ENCODE peak calls at places on chromosomes 4 and X, in four cellular contexts. One of them, this sample, is unnamed.

GRCh38 chr4:34178476-34178875 is 2065.8 kb downstream of the ARAP2 start:
- DNase-seq in dorsolateral prefrontal cortex: no peak
- DNase-seq in AG09309: no peak
- DNase-seq in fibroblast of pulmonary artery: no peak
- DNase-seq in this sample: no peak

GRCh38 chrX:72349190-72349589 is 43.5 kb upstream of the CITED1 start:
- DNase-seq in fibroblast of pulmonary artery: no peak
- DNase-seq in dorsolateral prefrontal cortex: no peak
- DNase-seq in AG09309: no peak
- DNase-seq in this sample: no peak

GRCh38 chr4:118221193-118221800 is 131.5 kb downstream of the PRSS12 start:
- DNase-seq in dorsolateral prefrontal cortex: no peak
- DNase-seq in AG09309: no peak
- DNase-seq in fibroblast of pulmonary artery: no peak
- DNase-seq in this sample: no peak

GRCh38 chrX:100643943-100644587 is at the start of gene SRPX2:
- DNase-seq in AG09309: peak; percentile 67
- DNase-seq in fibroblast of pulmonary artery: peak; percentile 91
- DNase-seq in dorsolateral prefrontal cortex: no peak
- DNase-seq in this sample: peak; percentile 65

GRCh38 chr4:174714393-174715211 is 114.4 kb downstream of the GLRA3 start:
- DNase-seq in fibroblast of pulmonary artery: peak; percentile 71
- DNase-seq in dorsolateral prefrontal cortex: no peak
- DNase-seq in AG09309: peak; percentile 5
- DNase-seq in this sample: peak; percentile 24

GRCh38 chr4:22573198-22573597 is 57.3 kb upstream of the ADGRA3 start:
- DNase-seq in fibroblast of pulmonary artery: peak; percentile 24
- DNase-seq in dorsolateral prefrontal cortex: no peak
- DNase-seq in AG09309: no peak
- DNase-seq in this sample: peak; percentile 9

GRCh38 chrX:112630187-112630586 is 49.6 kb downstream of the LHFPL1 start:
- DNase-seq in fibroblast of pulmonary artery: no peak
- DNase-seq in dorsolateral prefrontal cortex: no peak
- DNase-seq in AG09309: no peak
- DNase-seq in this sample: no peak

GRCh38 chrX:71917621-71918341 is 7.1 kb downstream of the NHSL2 start:
- DNase-seq in fibroblast of pulmonary artery: peak; percentile 65
- DNase-seq in AG09309: no peak
- DNase-seq in dorsolateral prefrontal cortex: no peak
- DNase-seq in this sample: no peak

GRCh38 chrX:108018659-108019381 is 26.0 kb upstream of the VSIG1 start:
- DNase-seq in AG09309: no peak
- DNase-seq in fibroblast of pulmonary artery: no peak
- DNase-seq in dorsolateral prefrontal cortex: no peak
- DNase-seq in this sample: no peak

GRCh38 chrX:75273483-75273882 is 402 bp upstream of the UPRT start:
- DNase-seq in dorsolateral prefrontal cortex: no peak
- DNase-seq in AG09309: no peak
- DNase-seq in fibroblast of pulmonary artery: peak; percentile 20
- DNase-seq in this sample: no peak

DNA sequence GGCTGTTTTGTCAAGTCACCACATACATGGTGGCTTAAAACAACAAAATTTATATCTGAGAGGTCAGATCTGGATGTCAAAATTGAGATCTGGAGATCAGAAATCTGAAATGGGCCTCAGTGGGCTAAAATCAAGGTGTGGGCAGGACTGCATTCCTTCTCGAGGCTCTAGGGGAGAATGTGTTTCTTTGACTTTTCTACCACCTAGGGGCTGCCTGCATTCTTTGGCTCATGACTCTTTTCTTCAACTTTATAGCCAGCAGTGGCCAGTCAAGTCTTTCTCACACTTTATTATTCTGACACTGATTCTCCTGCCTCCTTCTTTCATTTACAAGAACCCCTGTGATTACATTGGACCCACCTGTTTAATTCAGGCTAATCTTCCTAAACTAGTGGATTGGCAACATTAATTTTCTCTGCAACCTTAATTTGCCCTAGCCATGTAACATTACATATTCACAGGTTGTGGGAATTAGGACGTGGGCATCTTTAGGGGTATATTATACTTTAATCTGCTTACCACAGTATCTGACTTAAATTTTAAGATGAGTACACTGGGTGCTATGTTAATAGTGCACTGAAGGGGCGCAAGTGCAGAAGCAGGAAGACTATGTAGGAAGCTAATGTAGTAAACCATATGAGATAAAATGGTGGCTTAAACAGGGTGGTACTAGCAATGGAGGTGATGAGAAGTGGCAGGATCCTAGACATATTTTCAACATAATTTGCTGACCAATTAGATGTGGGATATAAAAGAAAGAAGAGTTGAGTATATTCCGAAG is 188.0 kb downstream of the SLC4A4 start:
- DNase-seq in AG09309: no peak
- DNase-seq in dorsolateral prefrontal cortex: no peak
- DNase-seq in fibroblast of pulmonary artery: no peak
- DNase-seq in this sample: peak; percentile 13
- TF ChIP-seq CTCF in AG09309: peak; percentile 30
- TF ChIP-seq CTCF in dorsolateral prefrontal cortex: no peak
- TF ChIP-seq CTCF in fibroblast of pulmonary artery: peak; percentile 10
- TF ChIP-seq CTCF in this sample: peak; percentile 37

DNA sequence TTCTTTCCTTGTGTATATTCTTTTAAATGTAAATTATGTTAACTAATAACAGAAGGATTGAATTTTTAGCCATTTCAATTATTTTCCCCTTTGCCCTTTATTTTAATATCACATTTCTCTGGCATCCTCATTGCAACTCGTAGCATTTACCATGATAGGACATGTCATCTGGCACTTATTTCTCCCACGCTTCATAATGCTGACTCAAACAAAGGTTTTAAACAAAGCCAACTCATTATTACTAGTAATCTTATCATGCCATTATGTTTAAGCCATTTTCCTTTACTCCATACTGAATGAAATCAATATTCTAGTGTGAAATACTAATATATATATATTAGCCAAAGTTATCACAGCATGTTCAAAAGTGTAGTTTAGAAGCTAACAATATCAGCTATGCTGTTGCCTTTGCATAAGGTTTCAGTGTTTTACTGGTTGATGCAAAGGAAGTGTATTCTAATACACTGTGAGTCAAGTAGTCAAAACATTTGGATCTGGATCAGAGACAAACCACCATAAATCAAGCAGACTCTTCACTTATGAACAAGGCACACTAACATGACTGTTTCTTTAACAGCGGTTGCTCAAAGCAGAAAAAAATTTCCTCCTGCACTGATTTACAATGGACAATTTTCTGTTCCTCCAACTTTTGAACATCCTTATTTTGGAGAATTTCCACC is 281.6 kb downstream of the SLC7A11 start:
- DNase-seq in AG09309: no peak
- DNase-seq in dorsolateral prefrontal cortex: no peak
- DNase-seq in fibroblast of pulmonary artery: peak; percentile 75
- DNase-seq in this sample: peak; percentile 63
- H3K4me3 ChIP-seq in AG09309: no peak overlapping the region
- H3K4me3 ChIP-seq in dorsolateral prefrontal cortex: no peak overlapping the region
- H3K4me3 ChIP-seq in fibroblast of pulmonary artery: no peak overlapping the region
- H3K4me3 ChIP-seq in this sample: no peak overlapping the region

DNA sequence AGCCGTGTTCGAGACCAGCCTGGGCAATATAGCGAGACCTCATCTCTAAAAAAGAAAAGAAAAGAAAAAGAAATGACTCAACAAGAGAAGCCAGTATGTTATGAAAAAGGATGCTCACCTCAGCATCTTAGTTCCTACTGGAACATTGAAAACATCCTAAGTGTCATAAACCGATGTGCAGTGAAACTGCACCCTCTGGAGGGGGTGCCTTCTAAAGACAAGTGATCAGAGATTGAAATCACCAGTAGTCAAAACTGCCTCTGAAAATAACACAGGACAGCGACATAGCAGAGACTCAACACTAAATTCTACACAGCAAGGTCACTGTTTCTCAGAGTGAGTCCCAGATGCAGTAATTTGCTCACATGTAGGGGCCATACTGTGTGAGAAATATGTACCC is 28.0 kb upstream of the ATP6AP2 start:
- DNase-seq in AG09309: no peak
- DNase-seq in dorsolateral prefrontal cortex: no peak
- DNase-seq in fibroblast of pulmonary artery: peak; percentile 6
- DNase-seq in this sample: no peak
- TF ChIP-seq CTCF in AG09309: peak; percentile 34
- TF ChIP-seq CTCF in dorsolateral prefrontal cortex: peak; percentile 18
- TF ChIP-seq CTCF in fibroblast of pulmonary artery: peak; percentile 7
- TF ChIP-seq CTCF in this sample: peak; percentile 37

DNA sequence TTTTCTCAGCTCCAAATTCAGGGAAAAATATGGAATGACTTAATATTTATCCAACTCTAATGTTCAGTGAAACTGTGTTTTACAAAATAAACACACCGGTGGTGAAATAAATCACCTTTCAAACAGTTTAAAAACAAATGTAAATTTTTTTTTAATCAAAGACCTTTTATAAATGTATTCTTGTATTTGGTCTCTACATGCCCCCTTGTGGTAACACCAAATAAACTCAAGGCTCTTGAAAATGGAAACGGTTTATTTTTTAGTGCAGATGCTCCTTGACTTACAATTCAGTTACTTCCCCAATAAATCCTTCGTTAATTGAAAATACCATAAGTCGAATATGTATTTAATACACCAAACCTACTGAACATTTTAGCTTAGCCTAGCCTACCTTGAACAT is 45.9 kb upstream of the ITM2A start:
- DNase-seq in fibroblast of pulmonary artery: peak; percentile 29
- DNase-seq in dorsolateral prefrontal cortex: no peak
- DNase-seq in AG09309: no peak
- DNase-seq in this sample: no peak
- H3K4me3 ChIP-seq in fibroblast of pulmonary artery: peak overlapping the region; percentile 44
- H3K4me3 ChIP-seq in dorsolateral prefrontal cortex: peak overlapping the region; percentile 24
- H3K4me3 ChIP-seq in AG09309: no peak overlapping the region
- H3K4me3 ChIP-seq in this sample: no peak overlapping the region

DNA sequence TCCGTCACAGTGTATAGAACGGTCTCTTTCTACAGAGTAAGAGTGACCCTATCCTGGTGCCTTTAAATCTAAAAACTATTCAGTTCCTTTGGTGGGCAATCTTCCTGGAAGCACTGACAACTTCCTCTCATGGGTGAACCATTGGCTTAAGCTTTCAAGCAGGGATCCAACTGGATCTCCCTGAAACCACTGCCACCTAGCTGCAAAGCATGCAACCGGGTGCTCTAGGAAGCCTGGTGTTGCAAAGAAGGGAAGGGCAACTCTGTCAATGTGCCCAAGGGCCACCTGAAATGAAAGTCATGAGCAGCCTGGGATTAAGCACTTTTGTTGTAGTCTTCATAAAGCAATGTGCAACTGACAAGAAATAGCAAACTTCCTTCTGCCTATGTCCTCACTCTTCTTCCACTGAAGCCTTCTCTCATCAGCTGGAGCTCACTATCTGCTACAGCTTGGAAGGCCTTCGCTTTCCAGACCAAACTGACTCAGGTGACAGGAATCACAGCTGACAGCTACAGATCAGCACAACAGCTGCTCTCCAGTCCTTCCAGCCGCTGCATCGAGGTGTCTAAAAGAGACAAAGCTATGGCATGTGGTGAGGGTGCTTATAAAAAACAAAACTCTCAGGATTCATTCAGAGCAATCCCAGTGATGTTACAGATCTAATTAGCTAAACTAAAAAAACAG is 46.1 kb downstream of the SETD7 start:
- DNase-seq in fibroblast of pulmonary artery: peak; percentile 38
- DNase-seq in AG09309: no peak
- DNase-seq in dorsolateral prefrontal cortex: no peak
- DNase-seq in this sample: no peak
- TF ChIP-seq CTCF in fibroblast of pulmonary artery: peak; percentile 51
- TF ChIP-seq CTCF in AG09309: peak; percentile 42
- TF ChIP-seq CTCF in dorsolateral prefrontal cortex: no peak
- TF ChIP-seq CTCF in this sample: peak; percentile 38

GRCh38 chr4:16545656-16546055 is 319.4 kb upstream of the TAPT1 start:
- DNase-seq in AG09309: no peak
- DNase-seq in dorsolateral prefrontal cortex: no peak
- DNase-seq in fibroblast of pulmonary artery: no peak
- DNase-seq in this sample: no peak
- H3K4me3 ChIP-seq in AG09309: no peak overlapping the region
- H3K4me3 ChIP-seq in dorsolateral prefrontal cortex: no peak overlapping the region
- H3K4me3 ChIP-seq in fibroblast of pulmonary artery: no peak overlapping the region
- H3K4me3 ChIP-seq in this sample: no peak overlapping the region

GRCh38 chr4:8410641-8411271 is 29.8 kb downstream of the ACOX3 start:
- DNase-seq in AG09309: no peak
- DNase-seq in dorsolateral prefrontal cortex: no peak
- DNase-seq in fibroblast of pulmonary artery: peak; percentile 63
- DNase-seq in this sample: no peak
- TF ChIP-seq CTCF in AG09309: peak; percentile 35
- TF ChIP-seq CTCF in dorsolateral prefrontal cortex: no peak
- TF ChIP-seq CTCF in fibroblast of pulmonary artery: peak; percentile 36
- TF ChIP-seq CTCF in this sample: peak; percentile 40

This sample was measured in astrocyte of the cerebellum.